ENCODE peak calls at places on chromosome 5, in four cellular contexts. V is tibial artery, E is PC-9, I is GM12878. L is an unnamed sample.

GRCh38 chr5:71475788-71476384 is 20.4 kb downstream of the BDP1 start:
- DNase-seq in V (no peak), E (no peak), I (no peak), L (no peak)

GRCh38 chr5:67672633-67673032 is 476.0 kb upstream of the CD180 start:
- DNase-seq in V (no peak), E (no peak), I (no peak), L (no peak)

GRCh38 chr5:177388521-177389052 is 4.4 kb downstream of the SLC34A1 start:
- DNase-seq in V (no peak), E (no peak), I (no peak), L (no peak)

GRCh38 chr5:42858031-42858643 is 46.4 kb upstream of the SELENOP start:
- DNase-seq in V (peak), E (no peak), I (no peak), L (no peak)

GRCh38 chr5:110463116-110463515 is 263.4 kb downstream of the TMEM232 start:
- DNase-seq in V (no peak), E (no peak), I (no peak), L (no peak)

GRCh38 chr5:143329843-143330242 is 73.6 kb downstream of the NR3C1 start:
- DNase-seq in V (no peak), E (no peak), I (no peak), L (no peak)

GRCh38 chr5:65961644-65962043 is 35.3 kb downstream of the ERBIN start:
- DNase-seq in V (no peak), E (no peak), I (peak), L (peak)

GRCh38 chr5:42691413-42691861 is 65.2 kb upstream of the CCDC152 start:
- DNase-seq in V (no peak), E (no peak), I (no peak), L (no peak)

GRCh38 chr5:51226420-51226735 is 156.9 kb upstream of the ISL1 start:
- DNase-seq in V (no peak), E (peak), I (no peak), L (no peak)
- H3K4me3 ChIP-seq in V (no peak), E (no peak), I (no peak), L (no peak)

DNA sequence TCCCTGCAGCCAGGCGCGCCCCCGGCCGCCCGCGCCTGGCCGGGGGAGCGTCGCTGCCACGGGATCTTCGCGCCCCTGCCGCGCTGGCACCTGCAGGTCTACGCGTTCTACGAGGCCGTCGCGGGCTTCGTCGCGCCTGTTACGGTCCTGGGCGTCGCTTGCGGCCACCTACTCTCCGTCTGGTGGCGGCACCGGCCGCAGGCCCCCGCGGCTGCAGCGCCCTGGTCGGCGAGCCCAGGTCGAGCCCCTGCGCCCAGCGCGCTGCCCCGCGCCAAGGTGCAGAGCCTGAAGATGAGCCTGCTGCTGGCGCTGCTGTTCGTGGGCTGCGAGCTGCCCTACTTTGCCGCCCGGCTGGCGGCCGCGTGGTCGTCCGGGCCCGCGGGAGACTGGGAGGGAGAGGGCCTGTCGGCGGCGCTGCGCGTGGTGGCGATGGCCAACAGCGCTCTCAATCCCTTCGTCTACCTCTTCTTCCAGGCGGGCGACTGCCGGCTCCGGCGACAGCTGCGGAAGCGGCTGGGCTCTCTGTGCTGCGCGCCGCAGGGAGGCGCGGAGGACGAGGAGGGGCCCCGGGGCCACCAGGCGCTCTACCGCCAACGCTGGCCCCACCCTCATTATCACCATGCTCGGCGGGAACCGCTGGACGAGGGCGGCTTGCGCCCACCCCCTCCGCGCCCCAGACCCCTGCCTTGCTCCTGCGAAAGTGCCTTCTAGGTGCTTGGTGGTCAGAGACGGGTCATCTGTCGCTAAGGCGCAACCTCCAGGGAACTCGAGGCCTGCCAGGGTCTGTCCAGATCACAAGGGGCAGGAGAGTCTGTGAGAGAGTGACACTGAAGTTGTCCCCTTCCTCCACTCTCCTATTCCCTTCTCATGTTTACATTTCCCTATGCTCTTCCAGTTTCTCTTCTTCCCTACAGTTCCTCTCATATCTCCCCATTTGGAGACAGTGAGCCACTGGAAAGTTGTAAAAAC is 1.3 kb downstream of the GPR150 start:
- DNase-seq in V (no peak), E (peak), I (no peak), L (no peak)
- TF ChIP-seq CTCF in V (no peak), E (no peak), I (no peak), L (peak)

GRCh38 chr5:159206368-159206767 is 3.0 kb downstream of the RNF145 start:
- DNase-seq in V (no peak), E (no peak), I (no peak), L (no peak)
- H3K4me3 ChIP-seq in V (peak), E (peak), I (peak), L (peak)

GRCh38 chr5:93902288-93902687 is 160.9 kb upstream of the POU5F2 start:
- DNase-seq in V (no peak), E (no peak), I (no peak), L (no peak)

GRCh38 chr5:93904917-93905316 is 163.5 kb upstream of the POU5F2 start:
- DNase-seq in V (no peak), E (no peak), I (no peak), L (no peak)

GRCh38 chr5:93894471-93895354 is 153.3 kb upstream of the POU5F2 start:
- DNase-seq in V (no peak), E (no peak), I (no peak), L (no peak)

DNA sequence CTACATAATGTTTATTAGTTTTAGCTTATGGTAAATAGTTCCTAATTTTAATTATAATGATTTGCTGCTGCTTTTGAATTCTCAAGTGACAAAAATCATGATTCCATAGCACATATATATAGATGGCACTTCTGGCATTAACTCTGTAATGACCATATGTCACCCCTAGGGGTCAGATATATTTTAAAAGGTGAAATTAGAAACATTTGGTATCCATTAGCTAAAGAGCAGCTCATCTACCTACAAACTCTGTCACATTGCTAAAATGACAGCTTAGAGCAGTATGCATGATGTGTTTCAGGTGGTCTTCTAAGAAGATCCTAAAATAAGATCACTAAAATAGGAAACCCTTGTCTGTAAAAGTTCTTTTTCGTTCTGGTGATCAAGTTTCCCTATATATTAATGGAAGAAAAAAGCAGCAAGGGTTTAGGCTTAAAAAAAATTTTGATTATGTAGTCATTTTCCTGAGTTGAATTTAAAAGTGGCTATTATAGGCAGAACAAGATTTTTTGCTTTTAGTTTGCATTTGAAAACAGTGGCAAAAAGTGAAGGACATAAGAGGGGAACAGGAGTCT is 157.7 kb upstream of the POU5F2 start:
- DNase-seq in V (no peak), E (no peak), I (no peak), L (no peak)
- TF ChIP-seq CTCF in V (no peak), E (peak), I (peak), L (peak)

GRCh38 chr5:141491323-141492167 is 2.7 kb downstream of the PCDHGC5 start:
- DNase-seq in V (no peak), E (no peak), I (no peak), L (no peak)
- H3K4me3 ChIP-seq in V (no peak), E (no peak), I (peak), L (peak)

GRCh38 chr5:54160329-54160728 is 150.0 kb downstream of the ARL15 start:
- DNase-seq in V (no peak), E (no peak), I (no peak), L (no peak)

GRCh38 chr5:54162184-54162583 is 148.2 kb downstream of the ARL15 start:
- DNase-seq in V (no peak), E (no peak), I (no peak), L (no peak)

GRCh38 chr5:54159837-54160215 is 150.5 kb downstream of the ARL15 start:
- DNase-seq in V (no peak), E (no peak), I (no peak), L (no peak)

GRCh38 chr5:54159153-54159836 is 151.1 kb downstream of the ARL15 start:
- DNase-seq in V (no peak), E (no peak), I (no peak), L (no peak)
- TF ChIP-seq CTCF in V (no peak), E (no peak), I (no peak), L (no peak)

DNA sequence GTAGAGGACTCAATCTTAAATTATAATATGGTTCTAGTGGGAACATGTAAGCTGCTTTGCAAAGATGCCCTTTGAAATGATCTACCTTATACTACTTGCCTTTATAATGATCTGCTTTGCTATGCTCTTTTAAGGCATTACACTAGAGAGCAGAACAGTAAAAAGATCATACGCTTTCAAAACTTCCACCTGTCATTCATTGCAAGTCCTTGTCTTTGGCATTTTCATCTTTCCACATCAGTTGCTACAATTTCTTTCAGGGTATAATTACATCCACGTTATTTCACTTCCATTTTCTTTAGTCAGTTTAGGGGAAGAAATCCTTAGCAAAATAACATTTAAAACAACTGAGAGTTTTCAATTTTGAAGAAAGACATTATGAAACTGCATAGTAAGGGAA is 80.3 kb downstream of the ACTBL2 start:
- DNase-seq in V (no peak), E (no peak), I (no peak), L (no peak)
- H3K4me3 ChIP-seq in V (no peak), E (no peak), I (no peak), L (no peak)

GRCh38 chr5:136891175-136891574 is 525.8 kb upstream of the TRPC7 start:
- DNase-seq in V (no peak), E (no peak), I (no peak), L (no peak)
- TF ChIP-seq CTCF in V (no peak), E (no peak), I (no peak), L (no peak)

GRCh38 chr5:7364226-7364875 is 31.6 kb upstream of the ADCY2 start:
- DNase-seq in V (no peak), E (no peak), I (no peak), L (no peak)
- H3K4me3 ChIP-seq in V (no peak), E (no peak), I (no peak), L (no peak)